ENCODE peak calls at places on chromosome 13, in five cellular contexts. N is IMR-90, S is neuronal stem cell, M is H1, P is H9. Y is an unnamed sample. For H3K9me3, the result is how much of the 10 kb centered on the place peaks cover.

GRCh38 chr13:23934481-23934880 is 37.2 kb upstream of the C1QTNF9B start:
- DNase-seq in S (no peak), P (no peak), N (peak), M (no peak), Y (no peak)

GRCh38 chr13:42561752-42562467 is 12.0 kb upstream of the TNFSF11 start:
- DNase-seq in S (no peak), M (no peak), P (no peak), N (no peak), Y (peak)

GRCh38 chr13:103640617-103641016 is 574.4 kb upstream of the SLC10A2 start:
- DNase-seq in S (no peak), M (no peak), N (no peak), P (no peak), Y (no peak)

GRCh38 chr13:46751811-46752635 is 44.9 kb downstream of the ESD start:
- DNase-seq in P (no peak), M (no peak), N (peak), S (no peak), Y (no peak)

GRCh38 chr13:96020155-96020575 is 33.0 kb downstream of the UGGT2 start:
- DNase-seq in S (peak), P (peak), N (peak), M (no peak), Y (peak)

GRCh38 chr13:109274188-109274821 is 512.1 kb downstream of the IRS2 start:
- DNase-seq in N (peak), M (peak), P (peak), S (peak), Y (peak)

GRCh38 chr13:33321686-33322473 is 36.3 kb upstream of the STARD13 start:
- DNase-seq in P (no peak), S (no peak), N (peak), M (no peak), Y (peak)

GRCh38 chr13:20891768-20892167 is 10.8 kb downstream of the XPO4 start:
- DNase-seq in N (no peak), P (no peak), M (no peak), S (no peak), Y (no peak)

GRCh38 chr13:62320129-62320724 is 904.6 kb upstream of the PCDH20 start:
- DNase-seq in S (peak), P (no peak), N (peak), M (no peak), Y (peak)

GRCh38 chr13:98484289-98485219 is 92.4 kb downstream of the STK24 start:
- DNase-seq in M (no peak), S (peak), P (peak), N (peak), Y (peak)

GRCh38 chr13:63206431-63206830 is 1790.8 kb upstream of the PCDH20 start:
- DNase-seq in S (no peak), P (no peak), M (no peak), N (peak), Y (no peak)

GRCh38 chr13:59299584-59299983 is 864.1 kb downstream of the DIAPH3 start:
- DNase-seq in S (no peak), N (no peak), M (no peak), P (no peak), Y (no peak)

GRCh38 chr13:71540098-71540497 is 326.9 kb downstream of the DACH1 start:
- DNase-seq in P (no peak), S (no peak), M (no peak), N (no peak), Y (no peak)

GRCh38 chr13:39106216-39106995 is 68.2 kb downstream of the NHLRC3 start:
- DNase-seq in M (no peak), P (no peak), S (no peak), N (no peak), Y (no peak)

GRCh38 chr13:19152403-19152802 is 29.2 kb downstream of the TUBA3C start:
- DNase-seq in M (no peak), P (no peak), S (no peak), N (no peak), Y (no peak)

GRCh38 chr13:19151581-19152263 is 29.9 kb downstream of the TUBA3C start:
- DNase-seq in N (no peak), M (no peak), S (no peak), P (no peak), Y (no peak)

GRCh38 chr13:19150226-19150625 is 31.4 kb downstream of the TUBA3C start:
- DNase-seq in M (no peak), N (no peak), P (no peak), S (no peak), Y (no peak)

GRCh38 chr13:19150712-19151228 is 30.9 kb downstream of the TUBA3C start:
- DNase-seq in S (no peak), P (no peak), M (no peak), N (no peak), Y (no peak)

DNA sequence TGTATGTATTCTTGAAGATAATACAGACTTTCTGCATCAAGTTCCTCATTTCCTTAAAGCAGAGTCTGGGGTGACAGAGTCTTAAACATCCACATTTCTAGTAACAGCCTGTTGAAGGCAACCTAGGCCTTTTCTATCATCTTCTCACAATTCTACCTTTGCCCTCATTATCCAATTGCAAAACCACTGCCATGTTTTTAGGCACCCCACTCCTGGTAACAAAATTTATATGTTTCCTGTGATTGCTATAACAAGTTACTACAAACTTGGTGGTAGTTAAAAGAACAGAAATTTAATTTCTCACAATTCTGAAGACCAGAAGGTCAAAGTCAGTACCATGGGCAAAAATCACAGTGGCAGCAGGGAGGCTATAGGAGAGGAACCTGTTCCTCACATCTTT is 33.1 kb downstream of the TUBA3C start:
- DNase-seq in M (no peak), N (no peak), S (no peak), P (no peak), Y (no peak)
- H3K9me3 ChIP-seq in M (half or more), N (under half), S (under half), P (half or more), Y (under half)

GRCh38 chr13:73096173-73097117 is 37.6 kb downstream of the KLF5 start:
- DNase-seq in P (no peak), N (peak), M (no peak), S (no peak), Y (no peak)

GRCh38 chr13:73106513-73107214 is 47.9 kb downstream of the KLF5 start:
- DNase-seq in P (no peak), S (no peak), N (no peak), M (no peak), Y (no peak)

GRCh38 chr13:73107459-73107858 is 48.7 kb downstream of the KLF5 start:
- DNase-seq in P (no peak), S (no peak), N (no peak), M (no peak), Y (no peak)

GRCh38 chr13:73103238-73103637 is 44.4 kb downstream of the KLF5 start:
- DNase-seq in S (no peak), N (no peak), P (no peak), M (no peak), Y (no peak)

GRCh38 chr13:73101608-73102007 is 42.8 kb downstream of the KLF5 start:
- DNase-seq in N (no peak), S (no peak), M (no peak), P (no peak), Y (no peak)
- H2BK15ac ChIP-seq in N (no peak), S (no peak), M (no peak), P (no peak), Y (no peak)

DNA sequence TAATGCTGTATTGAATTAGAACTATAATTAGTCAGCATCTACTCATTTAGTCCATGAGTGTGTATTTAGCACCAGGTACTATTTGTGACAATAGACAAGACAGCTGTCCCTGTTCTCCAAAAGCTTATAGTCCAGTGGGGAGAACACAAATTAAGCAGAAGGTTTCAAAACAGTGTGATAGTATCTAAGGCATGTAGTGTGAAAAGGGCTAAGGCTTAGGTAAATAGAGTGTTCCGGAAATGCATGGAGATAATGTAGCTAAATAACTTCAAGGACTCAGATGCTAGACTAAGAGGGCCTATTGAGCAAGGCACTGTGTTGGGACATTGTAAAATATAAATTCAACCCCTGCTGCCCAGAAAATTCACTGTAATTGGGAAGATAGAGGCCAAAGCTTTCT is 144.1 kb upstream of the MIR17HG start:
- DNase-seq in P (no peak), N (no peak), S (no peak), M (no peak), Y (no peak)
- H2BK5ac ChIP-seq in P (no peak), N (no peak), S (no peak), M (peak), Y (no peak)

DNA sequence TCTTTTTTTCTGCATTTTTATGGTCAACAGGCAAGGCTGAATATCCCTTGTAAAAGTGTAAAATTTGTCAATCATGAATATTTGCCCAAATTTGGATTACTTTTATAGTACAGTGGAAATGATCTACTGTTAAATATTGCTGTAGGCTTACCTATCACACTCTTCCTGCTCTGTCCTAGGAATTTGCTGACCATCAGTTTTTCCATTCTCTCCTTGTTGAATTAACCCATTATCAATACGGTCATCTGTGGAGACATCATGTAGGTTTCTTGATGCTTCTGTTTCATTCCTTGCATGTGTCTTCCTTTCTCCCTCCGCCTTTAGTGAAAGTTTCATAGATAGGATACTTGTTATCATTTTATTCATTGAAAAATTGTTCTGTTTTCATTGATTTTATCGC is 139.6 kb upstream of the TUBA3C start:
- DNase-seq in N (no peak), M (no peak), S (no peak), P (no peak), Y (no peak)
- H3K9me3 ChIP-seq in N (under half), M (half or more), S (under half), P (half or more), Y (under half)

DNA sequence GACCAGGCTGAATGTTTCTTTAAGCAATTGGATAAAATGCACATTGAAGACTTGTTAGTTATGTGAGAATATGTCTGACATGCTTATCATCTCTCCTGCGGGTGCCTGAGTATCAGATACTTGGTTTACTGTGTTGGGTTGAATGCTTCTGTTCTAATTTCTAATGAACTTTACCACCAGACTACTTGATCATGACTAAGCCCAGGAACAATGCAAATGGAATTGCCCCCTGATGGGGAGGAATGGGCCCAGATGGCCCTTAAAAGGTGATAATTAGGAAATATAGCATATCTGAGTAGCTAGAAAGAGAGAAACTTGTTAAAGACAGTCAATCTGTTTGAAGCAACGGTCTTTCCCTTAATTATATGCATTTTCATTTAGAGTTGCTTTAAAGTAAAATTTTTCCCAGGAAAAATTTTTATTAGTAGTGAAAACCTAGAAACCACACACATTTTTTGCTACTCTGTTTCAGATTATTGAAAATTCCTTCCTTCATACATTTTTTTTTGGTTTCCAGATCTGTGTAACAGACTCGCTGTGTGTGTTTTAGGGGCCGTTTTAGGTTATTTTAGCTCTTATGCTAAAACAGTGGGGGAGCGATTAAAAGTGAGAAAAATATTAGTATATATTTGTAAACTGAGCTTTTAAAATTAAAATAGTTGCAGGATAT is 186.6 kb downstream of the TM9SF2 start:
- DNase-seq in N (no peak), M (peak), P (peak), S (peak), Y (no peak)
- H2BK15ac ChIP-seq in N (no peak), M (no peak), P (no peak), S (no peak), Y (no peak)